ENCODE peak calls at places on chromosomes 1 and 21, in five cellular contexts. One of them, this sample, is unnamed.

GRCh38 chr1:113058861-113059441 is 14.0 kb upstream of the LRIG2 start:
- DNase-seq in foreskin fibroblast: no peak
- DNase-seq in endothelial cell: peak
- DNase-seq in A549: no peak
- DNase-seq in heart right ventricle: no peak
- DNase-seq in this sample: no peak

GRCh38 chr1:232579958-232580705 is 49.8 kb downstream of the SIPA1L2 start:
- DNase-seq in endothelial cell: no peak
- DNase-seq in foreskin fibroblast: no peak
- DNase-seq in heart right ventricle: no peak
- DNase-seq in A549: no peak
- DNase-seq in this sample: no peak

GRCh38 chr1:167107456-167107855 is 13.6 kb downstream of the STYXL2 start:
- DNase-seq in foreskin fibroblast: no peak
- DNase-seq in endothelial cell: no peak
- DNase-seq in heart right ventricle: no peak
- DNase-seq in A549: no peak
- DNase-seq in this sample: no peak

GRCh38 chr1:2610036-2610720 is 22.6 kb downstream of the MMEL1 start:
- DNase-seq in A549: no peak
- DNase-seq in heart right ventricle: no peak
- DNase-seq in endothelial cell: no peak
- DNase-seq in foreskin fibroblast: peak
- DNase-seq in this sample: peak

GRCh38 chr21:36377391-36377842 is 7.8 kb upstream of the CHAF1B start:
- DNase-seq in endothelial cell: no peak
- DNase-seq in foreskin fibroblast: no peak
- DNase-seq in A549: no peak
- DNase-seq in heart right ventricle: no peak
- DNase-seq in this sample: no peak

GRCh38 chr1:23651069-23651808 is 40.4 kb upstream of the RPL11 start:
- DNase-seq in foreskin fibroblast: peak
- DNase-seq in heart right ventricle: peak
- DNase-seq in endothelial cell: no peak
- DNase-seq in A549: peak
- DNase-seq in this sample: peak

GRCh38 chr21:42031241-42031640 is 21.1 kb upstream of the ZBTB21 start:
- DNase-seq in A549: no peak
- DNase-seq in endothelial cell: no peak
- DNase-seq in foreskin fibroblast: no peak
- DNase-seq in heart right ventricle: no peak
- DNase-seq in this sample: peak

GRCh38 chr1:230122361-230123279 is 55.6 kb downstream of the GALNT2 start:
- DNase-seq in A549: no peak
- DNase-seq in foreskin fibroblast: no peak
- DNase-seq in endothelial cell: no peak
- DNase-seq in heart right ventricle: no peak
- DNase-seq in this sample: no peak

GRCh38 chr1:211654838-211655787 is 20.3 kb downstream of the NEK2 start:
- DNase-seq in endothelial cell: peak
- DNase-seq in A549: peak
- DNase-seq in foreskin fibroblast: peak
- DNase-seq in heart right ventricle: peak
- DNase-seq in this sample: peak

GRCh38 chr1:191206808-191207207 is 729.1 kb upstream of the BRINP3 start:
- DNase-seq in foreskin fibroblast: peak
- DNase-seq in heart right ventricle: no peak
- DNase-seq in endothelial cell: no peak
- DNase-seq in A549: no peak
- DNase-seq in this sample: no peak

GRCh38 chr1:18282851-18283600 is 175.4 kb downstream of the IGSF21 start:
- DNase-seq in foreskin fibroblast: no peak
- DNase-seq in heart right ventricle: no peak
- DNase-seq in endothelial cell: no peak
- DNase-seq in A549: no peak
- DNase-seq in this sample: no peak

GRCh38 chr21:34909492-34910292 is 139.4 kb downstream of the RUNX1 start:
- DNase-seq in heart right ventricle: no peak
- DNase-seq in A549: no peak
- DNase-seq in endothelial cell: no peak
- DNase-seq in foreskin fibroblast: no peak
- DNase-seq in this sample: no peak

GRCh38 chr1:244496186-244496585 is 35.1 kb downstream of the CATSPERE start:
- DNase-seq in foreskin fibroblast: no peak
- DNase-seq in heart right ventricle: no peak
- DNase-seq in A549: no peak
- DNase-seq in endothelial cell: no peak
- DNase-seq in this sample: no peak

GRCh38 chr1:56331207-56331891 is 248.0 kb downstream of the PLPP3 start:
- DNase-seq in endothelial cell: no peak
- DNase-seq in A549: no peak
- DNase-seq in foreskin fibroblast: peak
- DNase-seq in heart right ventricle: no peak
- DNase-seq in this sample: no peak

GRCh38 chr1:26323382-26323781 is 5.6 kb downstream of the CD52 start:
- DNase-seq in endothelial cell: no peak
- DNase-seq in A549: no peak
- DNase-seq in foreskin fibroblast: no peak
- DNase-seq in heart right ventricle: no peak
- DNase-seq in this sample: no peak

GRCh38 chr21:18545908-18546307 is 142.3 kb upstream of the TMPRSS15 start:
- DNase-seq in heart right ventricle: no peak
- DNase-seq in A549: no peak
- DNase-seq in foreskin fibroblast: no peak
- DNase-seq in endothelial cell: no peak
- DNase-seq in this sample: no peak

GRCh38 chr1:211332036-211332616 is 5.5 kb downstream of the TRAF5 start:
- DNase-seq in foreskin fibroblast: peak
- DNase-seq in heart right ventricle: no peak
- DNase-seq in A549: no peak
- DNase-seq in endothelial cell: no peak
- DNase-seq in this sample: no peak

GRCh38 chr21:29218749-29219148 is 80.0 kb upstream of the BACH1 start:
- DNase-seq in foreskin fibroblast: no peak
- DNase-seq in heart right ventricle: no peak
- DNase-seq in A549: no peak
- DNase-seq in endothelial cell: no peak
- DNase-seq in this sample: no peak

GRCh38 chr1:92784639-92785500 is at the start of gene EVI5:
- DNase-seq in heart right ventricle: peak
- DNase-seq in A549: peak
- DNase-seq in foreskin fibroblast: peak
- DNase-seq in endothelial cell: peak
- DNase-seq in this sample: peak

GRCh38 chr21:33039542-33039941 is 13.8 kb downstream of the OLIG2 start:
- DNase-seq in endothelial cell: no peak
- DNase-seq in foreskin fibroblast: no peak
- DNase-seq in A549: no peak
- DNase-seq in heart right ventricle: no peak
- DNase-seq in this sample: peak

GRCh38 chr1:153535664-153536585 is at the start of gene S100A6:
- DNase-seq in heart right ventricle: peak
- DNase-seq in endothelial cell: no peak
- DNase-seq in foreskin fibroblast: peak
- DNase-seq in A549: peak
- DNase-seq in this sample: peak

GRCh38 chr1:64950284-64950809 is 16.0 kb downstream of the JAK1 start:
- DNase-seq in endothelial cell: no peak
- DNase-seq in foreskin fibroblast: no peak
- DNase-seq in A549: no peak
- DNase-seq in heart right ventricle: no peak
- DNase-seq in this sample: no peak

GRCh38 chr1:64948905-64949833 is 17.2 kb downstream of the JAK1 start:
- DNase-seq in foreskin fibroblast: peak
- DNase-seq in A549: no peak
- DNase-seq in heart right ventricle: no peak
- DNase-seq in endothelial cell: no peak
- DNase-seq in this sample: no peak

GRCh38 chr1:64952055-64952699 is 14.2 kb downstream of the JAK1 start:
- DNase-seq in A549: no peak
- DNase-seq in endothelial cell: no peak
- DNase-seq in heart right ventricle: no peak
- DNase-seq in foreskin fibroblast: no peak
- DNase-seq in this sample: no peak

GRCh38 chr1:64944913-64945312 is 21.4 kb downstream of the JAK1 start:
- DNase-seq in foreskin fibroblast: no peak
- DNase-seq in endothelial cell: no peak
- DNase-seq in A549: no peak
- DNase-seq in heart right ventricle: no peak
- DNase-seq in this sample: no peak

DNA sequence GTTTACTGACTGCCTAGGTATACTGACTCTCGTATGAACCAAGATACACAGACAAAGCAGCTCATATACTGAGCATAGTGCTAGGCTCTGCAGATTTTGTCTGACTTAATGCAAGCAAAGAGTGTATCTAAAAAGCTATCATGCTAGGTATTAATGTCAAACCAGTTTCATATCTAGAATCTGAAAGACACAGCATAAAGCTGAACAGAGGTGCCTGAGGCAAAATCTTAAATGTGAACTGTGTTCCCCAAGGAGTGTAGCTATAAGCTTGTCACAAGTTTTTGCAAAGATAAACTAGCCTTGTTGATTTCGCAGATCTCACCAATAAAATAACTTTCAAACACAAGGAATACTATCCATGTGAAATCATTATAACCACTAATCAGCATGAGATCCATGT is 18.1 kb downstream of the JAK1 start:
- DNase-seq in foreskin fibroblast: no peak
- DNase-seq in A549: no peak
- DNase-seq in endothelial cell: no peak
- DNase-seq in heart right ventricle: no peak
- DNase-seq in this sample: no peak
- TF ChIP-seq CTCF in foreskin fibroblast: no peak
- TF ChIP-seq CTCF in A549: no peak
- TF ChIP-seq CTCF in endothelial cell: no peak
- TF ChIP-seq CTCF in heart right ventricle: no peak
- TF ChIP-seq CTCF in this sample: no peak

GRCh38 chr1:62336638-62337534 is 17.7 kb upstream of the KANK4 start:
- DNase-seq in foreskin fibroblast: no peak
- DNase-seq in A549: no peak
- DNase-seq in heart right ventricle: peak
- DNase-seq in endothelial cell: no peak
- DNase-seq in this sample: no peak

GRCh38 chr1:62337535-62337784 is 18.2 kb upstream of the KANK4 start:
- DNase-seq in A549: no peak
- DNase-seq in foreskin fibroblast: no peak
- DNase-seq in endothelial cell: no peak
- DNase-seq in heart right ventricle: no peak
- DNase-seq in this sample: no peak

GRCh38 chr1:62341120-62341519 is 21.9 kb upstream of the KANK4 start:
- DNase-seq in endothelial cell: no peak
- DNase-seq in heart right ventricle: no peak
- DNase-seq in A549: no peak
- DNase-seq in foreskin fibroblast: no peak
- DNase-seq in this sample: no peak

GRCh38 chr1:62335656-62336055 is 16.4 kb upstream of the KANK4 start:
- DNase-seq in foreskin fibroblast: no peak
- DNase-seq in heart right ventricle: no peak
- DNase-seq in A549: no peak
- DNase-seq in endothelial cell: no peak
- DNase-seq in this sample: no peak

DNA sequence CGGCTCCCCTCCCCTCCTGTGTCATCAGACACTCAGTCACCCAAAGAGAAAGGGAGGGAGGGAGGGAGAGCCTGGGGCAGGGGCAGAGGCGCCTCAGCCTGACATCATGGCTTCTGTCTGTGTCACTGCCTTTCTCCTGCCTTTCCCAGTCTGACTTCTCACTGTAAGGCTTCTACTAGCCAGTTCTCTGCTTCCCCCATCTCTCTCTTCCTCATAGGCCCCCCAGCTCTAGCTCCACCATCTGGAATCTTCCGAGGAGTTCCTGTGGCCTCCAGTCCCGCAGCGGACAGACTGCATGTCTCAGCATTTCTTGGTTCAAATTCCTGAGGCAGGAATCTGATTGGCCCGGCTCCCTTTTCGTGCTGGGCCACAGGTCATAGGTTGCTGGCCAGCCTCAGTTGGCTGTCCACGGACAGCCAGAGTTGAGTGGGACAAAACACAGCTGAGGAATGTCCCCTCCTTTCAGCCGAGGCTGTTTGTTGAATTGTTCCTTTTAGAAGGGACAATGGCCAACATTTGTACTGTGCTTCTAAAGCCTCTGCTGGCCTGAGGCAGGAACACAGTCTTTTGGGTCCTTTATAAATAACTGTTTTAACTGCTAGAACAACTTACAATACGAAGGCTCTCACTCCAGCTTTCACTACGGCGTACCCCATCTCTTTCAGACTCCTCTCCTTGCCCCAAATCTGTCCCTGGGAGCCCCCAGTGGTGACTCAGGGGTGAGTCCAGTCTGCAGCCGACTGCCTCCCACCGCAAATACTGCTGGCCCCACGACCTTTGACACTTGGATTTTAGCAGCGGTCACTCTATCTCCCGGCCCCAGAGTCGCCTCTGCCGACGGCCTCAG is 18.8 kb upstream of the KANK4 start:
- DNase-seq in endothelial cell: no peak
- DNase-seq in A549: no peak
- DNase-seq in foreskin fibroblast: peak
- DNase-seq in heart right ventricle: peak
- DNase-seq in this sample: no peak
- TF ChIP-seq CTCF in endothelial cell: no peak
- TF ChIP-seq CTCF in A549: no peak
- TF ChIP-seq CTCF in foreskin fibroblast: no peak
- TF ChIP-seq CTCF in heart right ventricle: peak
- TF ChIP-seq CTCF in this sample: no peak

DNA sequence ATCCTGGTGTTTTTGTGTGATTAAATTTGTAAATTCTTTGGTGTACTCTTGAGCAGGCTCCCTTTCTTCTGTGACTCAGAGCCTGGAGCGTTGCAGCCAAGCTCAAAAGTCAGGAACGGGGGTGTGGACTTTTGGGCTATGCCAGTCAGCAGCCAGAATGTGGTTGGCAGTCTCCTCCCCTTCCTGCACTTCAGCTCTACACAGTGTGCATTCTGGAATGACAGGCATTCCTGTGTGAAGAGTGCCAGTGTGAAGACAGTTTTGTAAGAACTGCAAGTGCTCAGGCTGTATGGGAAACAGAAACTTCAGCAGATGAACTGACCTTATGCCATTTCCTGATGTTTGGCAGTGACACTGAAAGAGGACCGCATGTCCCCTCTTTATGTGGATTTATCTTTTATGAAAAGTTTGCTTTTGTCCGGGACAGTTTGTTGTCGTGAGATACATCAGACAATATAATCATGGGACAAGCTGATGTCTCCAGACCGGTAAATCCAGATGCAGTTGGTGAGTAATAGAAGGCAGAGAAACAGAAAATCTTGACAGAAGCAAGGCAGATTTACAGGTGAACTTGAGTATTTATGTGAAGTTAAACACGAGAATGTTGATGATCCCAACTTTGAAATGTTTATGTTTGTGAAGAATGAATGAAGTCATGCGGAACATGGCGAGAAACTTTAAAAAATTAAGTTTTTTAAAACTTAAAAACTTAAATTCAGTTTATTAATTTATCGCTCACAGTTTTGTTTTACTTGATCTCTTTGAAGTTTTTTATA is 67.7 kb upstream of the RCC1 start:
- DNase-seq in foreskin fibroblast: peak
- DNase-seq in endothelial cell: peak
- DNase-seq in A549: peak
- DNase-seq in heart right ventricle: peak
- DNase-seq in this sample: peak
- TF ChIP-seq CTCF in foreskin fibroblast: no peak
- TF ChIP-seq CTCF in endothelial cell: no peak
- TF ChIP-seq CTCF in A549: no peak
- TF ChIP-seq CTCF in heart right ventricle: no peak
- TF ChIP-seq CTCF in this sample: no peak

GRCh38 chr1:36446261-36446660 is 4.0 kb downstream of the OSCP1 start:
- DNase-seq in foreskin fibroblast: no peak
- DNase-seq in A549: peak
- DNase-seq in heart right ventricle: no peak
- DNase-seq in endothelial cell: peak
- DNase-seq in this sample: no peak
- TF ChIP-seq CTCF in foreskin fibroblast: no peak
- TF ChIP-seq CTCF in A549: peak
- TF ChIP-seq CTCF in heart right ventricle: peak
- TF ChIP-seq CTCF in endothelial cell: no peak
- TF ChIP-seq CTCF in this sample: no peak

This sample was measured in sigmoid colon.